ENCODE peak calls at places on chromosomes 12 and 14, in seven cellular contexts. P is H1, Z is IMR-90, Q is mesenchymal stem cell, L is neuronal stem cell, E is H9, K is trophoblast cell. C is an unnamed sample.

GRCh38 chr12:42284876-42285275 is 41.0 kb downstream of the ZCRB1 start:
- DNase-seq in Q (no peak), P (no peak), L (no peak), E (no peak), K (no peak), Z (peak; percentile 34), C (no peak)

GRCh38 chr14:22646570-22647254 is 2.6 kb upstream of the OR6J1 start:
- DNase-seq in E (no peak), P (no peak), K (no peak), L (no peak), Z (peak; percentile 79), Q (peak; percentile 71), C (no peak)

GRCh38 chr14:73243341-73243740 is 6.0 kb downstream of the PAPLN start:
- DNase-seq in E (no peak), P (no peak), Z (no peak), L (no peak), K (no peak), Q (no peak), C (no peak)

GRCh38 chr12:21526721-21527345 is 737 bp downstream of the SPX start:
- DNase-seq in Q (no peak), L (no peak), P (no peak), E (no peak), Z (no peak), K (no peak), C (no peak)

GRCh38 chr12:82950362-82950761 is 263.7 kb downstream of the TMTC2 start:
- DNase-seq in K (no peak), E (no peak), Q (no peak), P (no peak), L (no peak), Z (no peak), C (no peak)

GRCh38 chr14:89924224-89924623 is 30.3 kb downstream of the EFCAB11 start:
- DNase-seq in L (no peak), E (no peak), K (no peak), Z (no peak), Q (no peak), P (no peak), C (no peak)

GRCh38 chr12:11652351-11653040 is 3.0 kb downstream of the ETV6 start:
- DNase-seq in E (no peak), P (no peak), L (no peak), Z (peak; percentile 67), K (peak; percentile 17), Q (peak; percentile 85), C (no peak)

GRCh38 chr12:77510985-77511384 is 319.7 kb upstream of the NAV3 start:
- DNase-seq in P (no peak), K (no peak), E (no peak), L (no peak), Q (no peak), Z (no peak), C (no peak)

GRCh38 chr12:124379938-124380754 is 85.3 kb downstream of the RFLNA start:
- DNase-seq in P (no peak), K (no peak), Z (peak; percentile 89), Q (peak; percentile 89), E (no peak), L (no peak), C (no peak)

GRCh38 chr14:25042362-25043299 is 7.3 kb downstream of the STXBP6 start:
- DNase-seq in K (no peak), L (peak; percentile 24), P (no peak), E (no peak), Z (peak; percentile 68), Q (peak; percentile 59), C (peak; percentile 73)

GRCh38 chr12:6215932-6216494 is 15.8 kb downstream of the CD9 start:
- DNase-seq in E (peak; percentile 80), P (no peak), Z (peak; percentile 33), L (no peak), K (peak; percentile 96), Q (peak; percentile 69), C (peak; percentile 88)

GRCh38 chr12:46402451-46402850 is 29.9 kb upstream of the SLC38A2 start:
- DNase-seq in K (no peak), Q (peak; percentile 78), E (no peak), Z (peak; percentile 81), L (no peak), P (no peak), C (no peak)

GRCh38 chr12:14773685-14774073 is 29.6 kb downstream of the WBP11 start:
- DNase-seq in K (no peak), E (no peak), P (no peak), L (no peak), Q (no peak), Z (no peak), C (no peak)

GRCh38 chr14:37056473-37056872 is 115.9 kb downstream of the SLC25A21 start:
- DNase-seq in Q (peak; percentile 38), K (no peak), P (no peak), E (no peak), Z (peak; percentile 71), L (no peak), C (peak; percentile 62)

GRCh38 chr12:102454808-102455760 is 25.3 kb downstream of the IGF1 start:
- DNase-seq in Q (peak; percentile 13), P (no peak), L (no peak), E (no peak), Z (peak; percentile 74), K (peak; percentile 8), C (no peak)

GRCh38 chr12:71666259-71666658 is 2.2 kb downstream of the THAP2 start:
- DNase-seq in P (no peak), Z (no peak), L (no peak), Q (no peak), E (no peak), K (no peak), C (no peak)

GRCh38 chr14:38731962-38732361 is 371.1 kb downstream of the SEC23A start:
- DNase-seq in K (no peak), Z (no peak), L (no peak), P (no peak), Q (no peak), E (no peak), C (no peak)

GRCh38 chr12:58873496-58873895 is 46.8 kb downstream of the LRIG3 start:
- DNase-seq in Q (no peak), L (no peak), E (no peak), K (no peak), Z (no peak), P (no peak), C (no peak)

GRCh38 chr14:65916055-65916454 is 503.5 kb downstream of the FUT8 start:
- DNase-seq in K (no peak), L (no peak), P (no peak), E (no peak), Z (no peak), Q (no peak), C (no peak)

GRCh38 chr14:65910108-65910507 is 497.6 kb downstream of the FUT8 start:
- DNase-seq in K (no peak), E (no peak), L (no peak), Q (peak; percentile 1), Z (peak; percentile 28), P (no peak), C (peak; percentile 46)

DNA sequence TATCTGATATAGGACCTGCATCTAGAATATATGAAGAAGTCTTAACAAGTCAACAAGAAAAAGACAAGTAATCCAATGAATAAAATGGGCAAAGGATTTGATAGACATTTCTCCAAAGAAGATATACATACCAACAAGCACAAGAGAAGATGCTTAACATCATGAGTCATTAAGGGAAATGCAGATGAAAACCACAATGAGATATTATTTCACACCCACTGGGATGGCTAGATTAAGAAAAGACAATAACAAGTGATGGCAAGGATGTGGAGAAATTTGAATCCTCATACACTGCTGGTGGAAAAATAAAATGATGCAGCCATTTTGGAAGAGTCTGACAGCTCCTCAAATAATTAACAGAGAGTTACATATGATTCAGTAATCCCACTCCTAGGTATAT is 502.6 kb downstream of the FUT8 start:
- DNase-seq in K (no peak), Z (no peak), E (no peak), L (no peak), Q (no peak), P (no peak), C (no peak)
- H3K79me1 ChIP-seq in K (no peaks in the 10 kb centered on the region), Z (no peaks in the 10 kb centered on the region), E (no peaks in the 10 kb centered on the region), L (no peaks in the 10 kb centered on the region), Q (no peaks in the 10 kb centered on the region), P (no peaks in the 10 kb centered on the region), C (no peaks in the 10 kb centered on the region)

DNA sequence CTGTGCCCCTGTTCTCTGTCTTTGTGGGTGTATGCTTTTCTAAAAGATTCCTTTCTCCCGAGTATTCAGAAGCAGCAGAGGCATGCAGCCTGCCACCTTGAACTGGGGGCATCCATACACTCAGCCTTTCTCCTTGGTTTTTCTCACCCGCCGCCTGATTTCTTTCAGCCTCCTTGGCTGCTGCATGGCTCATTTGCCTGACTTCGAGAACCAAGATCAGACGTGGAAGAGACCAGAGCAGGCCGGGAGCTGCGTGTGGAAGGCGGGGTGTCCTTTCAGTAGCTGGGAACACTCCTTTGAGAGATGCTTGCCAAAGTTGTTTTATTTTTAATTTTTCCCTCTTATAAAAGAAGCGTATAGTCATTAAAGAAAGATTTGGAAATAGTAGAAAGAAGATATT is 53.1 kb downstream of the SLC6A12 start:
- DNase-seq in L (no peak), Q (no peak), E (no peak), P (no peak), K (no peak), Z (no peak), C (no peak)
- H4K8ac ChIP-seq in L (no peak overlapping the region), Q (no peak overlapping the region), E (no peak overlapping the region), P (no peak overlapping the region), K (no peak overlapping the region), Z (no peak overlapping the region), C (no peak overlapping the region)

GRCh38 chr14:59707778-59708635 is 131.4 kb upstream of the CCDC175 start:
- DNase-seq in P (no peak), E (no peak), Z (no peak), Q (no peak), L (no peak), K (no peak), C (no peak)
- H3K79me1 ChIP-seq in P (no peaks in the 10 kb centered on the region), E (no peaks in the 10 kb centered on the region), Z (no peaks in the 10 kb centered on the region), Q (no peaks in the 10 kb centered on the region), L (no peaks in the 10 kb centered on the region), K (no peaks in the 10 kb centered on the region), C (no peaks in the 10 kb centered on the region)

DNA sequence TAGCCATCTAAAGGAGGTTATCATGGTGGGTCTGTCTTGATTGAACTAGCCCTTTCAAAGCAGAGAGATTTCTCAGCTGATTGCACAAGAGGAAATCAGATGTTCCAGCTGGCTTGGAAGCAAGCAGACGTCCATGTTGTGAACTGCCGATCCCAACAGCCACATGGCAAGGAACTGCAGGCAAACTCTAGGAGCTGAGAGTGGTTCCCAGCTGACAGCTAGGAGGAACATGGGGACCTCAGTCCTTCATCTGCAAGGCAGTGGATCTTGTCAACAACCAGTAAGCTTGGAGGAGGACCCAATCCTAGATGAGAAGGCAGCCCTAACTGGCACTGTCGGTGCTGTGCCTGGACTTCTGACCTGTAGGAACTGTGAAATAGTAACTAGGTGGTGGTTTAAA is 7.7 kb downstream of the ACVR1B start:
- DNase-seq in E (no peak), K (no peak), Z (peak; percentile 41), P (no peak), Q (no peak), L (no peak), C (no peak)
- H4K8ac ChIP-seq in E (no peak overlapping the region), K (no peak overlapping the region), Z (no peak overlapping the region), P (no peak overlapping the region), Q (no peak overlapping the region), L (no peak overlapping the region), C (no peak overlapping the region)